ENCODE peak calls at places on chromosome 21, in six cellular contexts. One of them, this sample, is unnamed.

GRCh38 chr21:38914531-38915385 is 109.0 kb downstream of the ETS2 start:
- DNase-seq in left lung: no peak
- DNase-seq in amniotic stem cell: no peak
- DNase-seq in iPS-NIHi11: peak; percentile 50
- DNase-seq in DMS153: peak; percentile 65
- DNase-seq in KBM-7: peak; percentile 14
- DNase-seq in this sample: no peak

GRCh38 chr21:35023396-35024070 is 25.6 kb downstream of the RUNX1 start:
- DNase-seq in left lung: no peak
- DNase-seq in iPS-NIHi11: no peak
- DNase-seq in DMS153: no peak
- DNase-seq in KBM-7: no peak
- DNase-seq in amniotic stem cell: no peak
- DNase-seq in this sample: no peak

GRCh38 chr21:35102488-35103407 is 53.6 kb upstream of the RUNX1 start:
- DNase-seq in iPS-NIHi11: no peak
- DNase-seq in amniotic stem cell: no peak
- DNase-seq in KBM-7: peak; percentile 96
- DNase-seq in DMS153: no peak
- DNase-seq in left lung: peak; percentile 69
- DNase-seq in this sample: no peak

GRCh38 chr21:42554251-42554937 is 40.7 kb downstream of the SLC37A1 start:
- DNase-seq in amniotic stem cell: no peak
- DNase-seq in left lung: peak; percentile 30
- DNase-seq in DMS153: no peak
- DNase-seq in KBM-7: no peak
- DNase-seq in iPS-NIHi11: no peak
- DNase-seq in this sample: no peak

GRCh38 chr21:41817228-41817627 is 50.4 kb upstream of the RIPK4 start:
- DNase-seq in iPS-NIHi11: peak; percentile 79
- DNase-seq in left lung: no peak
- DNase-seq in amniotic stem cell: peak; percentile 26
- DNase-seq in DMS153: peak; percentile 12
- DNase-seq in KBM-7: peak; percentile 41
- DNase-seq in this sample: peak; percentile 59

GRCh38 chr21:42387843-42388242 is 8.0 kb downstream of the TMPRSS3 start:
- DNase-seq in amniotic stem cell: no peak
- DNase-seq in KBM-7: no peak
- DNase-seq in iPS-NIHi11: no peak
- DNase-seq in left lung: no peak
- DNase-seq in DMS153: no peak
- DNase-seq in this sample: no peak

GRCh38 chr21:44301961-44302406 is 2.1 kb downstream of the PFKL start:
- DNase-seq in amniotic stem cell: no peak
- DNase-seq in left lung: no peak
- DNase-seq in KBM-7: no peak
- DNase-seq in iPS-NIHi11: no peak
- DNase-seq in DMS153: no peak
- DNase-seq in this sample: no peak

GRCh38 chr21:46052703-46053651 is 44.9 kb upstream of the COL6A2 start:
- DNase-seq in KBM-7: no peak
- DNase-seq in iPS-NIHi11: no peak
- DNase-seq in amniotic stem cell: no peak
- DNase-seq in DMS153: no peak
- DNase-seq in left lung: no peak
- DNase-seq in this sample: peak; percentile 67

GRCh38 chr21:45343891-45344290 is 56.2 kb upstream of the POFUT2 start:
- DNase-seq in left lung: no peak
- DNase-seq in KBM-7: no peak
- DNase-seq in iPS-NIHi11: no peak
- DNase-seq in DMS153: no peak
- DNase-seq in amniotic stem cell: no peak
- DNase-seq in this sample: no peak

GRCh38 chr21:32007461-32007860 is 134.6 kb downstream of the HUNK start:
- DNase-seq in left lung: no peak
- DNase-seq in DMS153: no peak
- DNase-seq in KBM-7: no peak
- DNase-seq in iPS-NIHi11: no peak
- DNase-seq in amniotic stem cell: peak; percentile 27
- DNase-seq in this sample: no peak

GRCh38 chr21:16579538-16579937 is 849.8 kb downstream of the USP25 start:
- DNase-seq in amniotic stem cell: no peak
- DNase-seq in left lung: no peak
- DNase-seq in KBM-7: no peak
- DNase-seq in iPS-NIHi11: no peak
- DNase-seq in DMS153: no peak
- DNase-seq in this sample: peak; percentile 74

GRCh38 chr21:45430521-45431501 is 25.8 kb downstream of the COL18A1 start:
- DNase-seq in DMS153: no peak
- DNase-seq in iPS-NIHi11: peak; percentile 80
- DNase-seq in amniotic stem cell: no peak
- DNase-seq in KBM-7: no peak
- DNase-seq in left lung: no peak
- DNase-seq in this sample: no peak

GRCh38 chr21:17802568-17802967 is 16.6 kb downstream of the C21orf91 start:
- DNase-seq in iPS-NIHi11: no peak
- DNase-seq in KBM-7: no peak
- DNase-seq in DMS153: no peak
- DNase-seq in left lung: no peak
- DNase-seq in amniotic stem cell: no peak
- DNase-seq in this sample: no peak